ENCODE peak calls at places on chromosomes 16 and 17, in five cellular contexts. J is activated CD4-positive, alpha-beta T cell treated with anti-CD3 and anti-CD28 coated beads, Interleukin-2, amount 50 U/mL, for 1 hour; E is SHP77; Q is ACHN; A is H7. X is an unnamed sample.

GRCh38 chr17:66720027-66720426 is 114.9 kb upstream of the CACNG5 start:
- DNase-seq in J (no peak), E (no peak), Q (no peak), A (no peak), X (no peak)

GRCh38 chr16:28923652-28924398 is 1.2 kb downstream of the RABEP2 start:
- DNase-seq in J (no peak), E (no peak), Q (no peak), A (peak; percentile 78), X (no peak)

GRCh38 chr17:51430581-51430980 is 170.2 kb downstream of the UTP18 start:
- DNase-seq in J (peak; percentile 12), E (no peak), Q (no peak), A (no peak), X (no peak)

GRCh38 chr17:62760888-62761267 is 47.2 kb downstream of the MARCHF10 start:
- DNase-seq in J (no peak), E (no peak), Q (no peak), A (no peak), X (no peak)

GRCh38 chr16:15581127-15581815 is 61.7 kb downstream of the MARF1 start:
- DNase-seq in J (no peak), E (no peak), Q (no peak), A (no peak), X (no peak)

GRCh38 chr17:78645421-78646295 is 68.5 kb upstream of the DNAH17 start:
- DNase-seq in J (peak; percentile 55), E (peak; percentile 50), Q (no peak), A (peak; percentile 71), X (peak; percentile 25)

GRCh38 chr17:1907818-1908698 is 78.3 kb downstream of the RPA1 start:
- DNase-seq in J (peak; percentile 11), E (no peak), Q (peak; percentile 18), A (peak; percentile 85), X (no peak)

GRCh38 chr17:34382586-34383224 is 19.7 kb upstream of the CCL1 start:
- DNase-seq in J (no peak), E (no peak), Q (no peak), A (no peak), X (no peak)

GRCh38 chr17:76658387-76658705 is 14.8 kb upstream of the ST6GALNAC1 start:
- DNase-seq in J (no peak), E (no peak), Q (no peak), A (peak; percentile 10), X (no peak)

GRCh38 chr17:50571681-50572080 is 11.2 kb downstream of the CACNA1G start:
- DNase-seq in J (no peak), E (no peak), Q (no peak), A (no peak), X (no peak)

GRCh38 chr17:64687376-64687775 is 25.3 kb upstream of the SMURF2 start:
- DNase-seq in J (no peak), E (no peak), Q (no peak), A (no peak), X (no peak)

GRCh38 chr16:16102738-16103137 is 120.6 kb downstream of the ABCC6 start:
- DNase-seq in J (no peak), E (no peak), Q (no peak), A (no peak), X (no peak)

GRCh38 chr16:89122322-89122831 is 28.7 kb downstream of the ACSF3 start:
- DNase-seq in J (peak; percentile 75), E (peak; percentile 49), Q (no peak), A (no peak), X (no peak)

GRCh38 chr16:84390131-84390785 is 21.9 kb downstream of the ATP2C2 start:
- DNase-seq in J (no peak), E (no peak), Q (no peak), A (no peak), X (no peak)

GRCh38 chr16:85447657-85448313 is 165.3 kb upstream of the GSE1 start:
- DNase-seq in J (no peak), E (no peak), Q (no peak), A (no peak), X (no peak)

GRCh38 chr16:77213542-77214108 is 14.4 kb downstream of the SYCE1L start:
- DNase-seq in J (no peak), E (peak; percentile 23), Q (peak; percentile 99), A (no peak), X (peak; percentile 32)

GRCh38 chr17:8631554-8631877 is 991 bp upstream of the MYH10 start:
- DNase-seq in J (no peak), E (no peak), Q (no peak), A (no peak), X (no peak)

GRCh38 chr17:6079960-6080359 is 9.8 kb downstream of the WSCD1 start:
- DNase-seq in J (no peak), E (no peak), Q (no peak), A (no peak), X (no peak)

GRCh38 chr17:69872675-69873262 is 202.3 kb upstream of the KCNJ16 start:
- DNase-seq in J (no peak), E (no peak), Q (no peak), A (no peak), X (no peak)

GRCh38 chr17:50459081-50459676 is 9.5 kb downstream of the CHAD start:
- DNase-seq in J (no peak), E (peak; percentile 50), Q (no peak), A (no peak), X (peak; percentile 40)

GRCh38 chr16:51982715-51983680 is 563.9 kb downstream of the TOX3 start:
- DNase-seq in J (no peak), E (peak; percentile 69), Q (peak; percentile 82), A (peak; percentile 42), X (peak; percentile 72)

X was measured in Calu3.